ENCODE peak calls at places on chromosome 3, in five cellular contexts. One of them, this sample, is unnamed.

GRCh38 chr3:12224181-12225147 is 64.4 kb upstream of the PPARG start:
- DNase-seq in GM12891: no peak
- DNase-seq in body of pancreas: no peak
- DNase-seq in H54: no peak
- DNase-seq in A549: no peak
- DNase-seq in this sample: no peak

GRCh38 chr3:122993573-122993972 is 34.0 kb downstream of the SEMA5B start:
- DNase-seq in GM12891: no peak
- DNase-seq in body of pancreas: no peak
- DNase-seq in H54: no peak
- DNase-seq in A549: no peak
- DNase-seq in this sample: no peak

GRCh38 chr3:168250415-168250861 is 154.7 kb upstream of the GOLIM4 start:
- DNase-seq in GM12891: no peak
- DNase-seq in body of pancreas: no peak
- DNase-seq in H54: no peak
- DNase-seq in A549: no peak
- DNase-seq in this sample: no peak

GRCh38 chr3:71022552-71023335 is 560.8 kb downstream of the FOXP1 start:
- DNase-seq in GM12891: no peak
- DNase-seq in body of pancreas: no peak
- DNase-seq in H54: peak; percentile 5
- DNase-seq in A549: no peak
- DNase-seq in this sample: no peak

GRCh38 chr3:39408493-39409372 is 2.2 kb downstream of the RPSA start:
- DNase-seq in GM12891: no peak
- DNase-seq in body of pancreas: no peak
- DNase-seq in H54: no peak
- DNase-seq in A549: no peak
- DNase-seq in this sample: peak; percentile 39

GRCh38 chr3:134463676-134464611 is 21.8 kb downstream of the ANAPC13 start:
- DNase-seq in GM12891: no peak
- DNase-seq in body of pancreas: peak; percentile 55
- DNase-seq in H54: no peak
- DNase-seq in A549: no peak
- DNase-seq in this sample: no peak

GRCh38 chr3:30293621-30294240 is 312.7 kb upstream of the TGFBR2 start:
- DNase-seq in GM12891: no peak
- DNase-seq in body of pancreas: no peak
- DNase-seq in H54: no peak
- DNase-seq in A549: no peak
- DNase-seq in this sample: no peak

GRCh38 chr3:179973931-179974361 is 62.8 kb downstream of the PEX5L start:
- DNase-seq in GM12891: no peak
- DNase-seq in body of pancreas: no peak
- DNase-seq in H54: no peak
- DNase-seq in A549: no peak
- DNase-seq in this sample: no peak

GRCh38 chr3:12999147-13000140 is 73.8 kb downstream of the IQSEC1 start:
- DNase-seq in GM12891: no peak
- DNase-seq in body of pancreas: peak; percentile 48
- DNase-seq in H54: no peak
- DNase-seq in A549: no peak
- DNase-seq in this sample: peak; percentile 80

GRCh38 chr3:7707192-7707591 is 794.4 kb upstream of the LMCD1 start:
- DNase-seq in GM12891: no peak
- DNase-seq in body of pancreas: no peak
- DNase-seq in H54: no peak
- DNase-seq in A549: no peak
- DNase-seq in this sample: no peak

GRCh38 chr3:30681276-30682211 is 75.1 kb downstream of the TGFBR2 start:
- DNase-seq in GM12891: no peak
- DNase-seq in body of pancreas: peak; percentile 32
- DNase-seq in H54: no peak
- DNase-seq in A549: no peak
- DNase-seq in this sample: no peak

GRCh38 chr3:83039422-83039821 is 1278.0 kb upstream of the GBE1 start:
- DNase-seq in GM12891: no peak
- DNase-seq in body of pancreas: no peak
- DNase-seq in H54: no peak
- DNase-seq in A549: no peak
- DNase-seq in this sample: no peak

GRCh38 chr3:194162070-194162678 is 26.2 kb downstream of the HES1 start:
- DNase-seq in GM12891: no peak
- DNase-seq in body of pancreas: no peak
- DNase-seq in H54: no peak
- DNase-seq in A549: no peak
- DNase-seq in this sample: no peak

GRCh38 chr3:71582612-71583568 is 638 bp downstream of the FOXP1 start:
- DNase-seq in GM12891: no peak
- DNase-seq in body of pancreas: peak; percentile 76
- DNase-seq in H54: peak; percentile 22
- DNase-seq in A549: no peak
- DNase-seq in this sample: peak; percentile 85

GRCh38 chr3:62186967-62187366 is 186.4 kb downstream of the FEZF2 start:
- DNase-seq in GM12891: no peak
- DNase-seq in body of pancreas: no peak
- DNase-seq in H54: no peak
- DNase-seq in A549: peak; percentile 6
- DNase-seq in this sample: no peak

DNA sequence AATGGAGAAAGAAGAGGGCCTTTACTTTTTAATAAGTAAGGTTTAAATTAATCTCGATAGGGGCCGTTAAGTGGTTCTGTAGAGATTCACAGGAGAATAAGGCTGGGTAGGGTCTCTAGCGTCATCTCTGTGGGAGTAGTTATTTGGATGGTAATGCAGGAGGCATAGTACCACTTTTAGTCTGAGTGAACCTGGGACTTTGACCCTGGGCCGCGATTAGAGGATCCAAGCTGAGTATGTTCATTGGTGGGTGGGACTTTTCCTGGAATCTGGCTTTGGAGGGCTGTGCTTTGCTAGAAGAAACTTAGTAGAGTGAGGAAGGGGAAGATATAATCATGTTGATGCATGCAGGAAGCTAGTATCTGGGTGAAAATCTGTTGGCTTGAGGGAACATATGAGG is 4.0 kb downstream of the LPP start:
- DNase-seq in GM12891: no peak
- DNase-seq in body of pancreas: no peak
- DNase-seq in H54: no peak
- DNase-seq in A549: no peak
- DNase-seq in this sample: no peak
- TF ChIP-seq POLR2A in GM12891: no peak
- TF ChIP-seq POLR2A in body of pancreas: no peak
- TF ChIP-seq POLR2A in H54: no peak
- TF ChIP-seq POLR2A in A549: no peak
- TF ChIP-seq POLR2A in this sample: no peak

GRCh38 chr3:22916933-22917332 is 286.2 kb upstream of the UBE2E2 start:
- DNase-seq in GM12891: no peak
- DNase-seq in body of pancreas: no peak
- DNase-seq in H54: no peak
- DNase-seq in A549: no peak
- DNase-seq in this sample: no peak
- TF ChIP-seq POLR2A in GM12891: no peak
- TF ChIP-seq POLR2A in body of pancreas: no peak
- TF ChIP-seq POLR2A in H54: no peak
- TF ChIP-seq POLR2A in A549: no peak
- TF ChIP-seq POLR2A in this sample: no peak

GRCh38 chr3:40505599-40506462 is at the start of gene ZNF620:
- DNase-seq in GM12891: peak; percentile 32
- DNase-seq in body of pancreas: peak; percentile 91
- DNase-seq in H54: peak; percentile 34
- DNase-seq in A549: peak; percentile 62
- DNase-seq in this sample: peak; percentile 74
- TF ChIP-seq POLR2A in GM12891: no peak
- TF ChIP-seq POLR2A in body of pancreas: peak; percentile 66
- TF ChIP-seq POLR2A in H54: no peak
- TF ChIP-seq POLR2A in A549: peak; percentile 32
- TF ChIP-seq POLR2A in this sample: peak; percentile 71

DNA sequence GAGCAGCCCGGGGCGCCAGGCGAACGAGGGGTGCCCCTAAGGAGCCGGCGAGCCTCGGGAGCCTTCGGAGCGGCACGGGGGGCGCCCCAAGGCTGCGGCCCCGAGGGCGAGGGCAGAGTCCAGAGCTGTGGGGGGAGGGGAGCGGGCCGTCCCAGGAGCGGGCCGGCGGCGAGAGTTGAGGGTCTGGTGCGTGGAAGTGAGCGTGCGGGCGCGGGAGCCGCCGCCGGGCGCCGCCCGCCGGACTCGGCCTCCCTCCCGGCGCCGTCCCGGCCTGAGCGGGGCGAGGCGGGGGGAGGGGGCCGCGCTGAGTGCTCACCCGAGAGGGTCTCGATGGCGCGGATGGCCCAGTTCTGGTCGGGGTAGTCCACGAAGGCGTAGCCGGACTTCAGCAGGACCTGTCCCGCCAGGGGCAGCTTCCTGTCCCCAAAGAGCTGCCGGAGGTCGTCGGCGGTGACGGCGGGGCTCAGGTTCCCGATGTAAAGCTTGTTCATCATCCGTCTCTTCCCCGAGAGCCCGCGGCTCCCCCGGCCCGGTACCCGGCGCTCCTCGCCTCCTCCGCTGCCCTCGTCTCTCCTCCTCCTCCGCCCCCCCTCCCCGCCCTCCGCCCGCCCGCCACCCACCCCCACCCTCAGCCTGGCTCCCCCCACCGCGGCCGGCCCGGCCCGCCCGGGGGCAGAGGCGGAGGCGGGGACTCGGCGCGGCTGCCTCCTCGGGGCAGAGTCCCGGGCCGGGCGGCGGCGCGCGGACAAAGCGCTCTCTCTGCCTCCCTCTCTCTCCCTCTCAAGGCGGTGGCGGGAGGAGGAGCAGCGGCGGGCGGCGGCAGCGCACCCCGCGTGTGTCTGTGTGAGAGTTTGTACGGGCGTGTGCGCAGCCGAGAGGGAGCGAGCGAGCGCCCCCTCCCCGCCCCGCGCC is at the start of gene IGF2BP2:
- DNase-seq in GM12891: peak; percentile 57
- DNase-seq in body of pancreas: peak; percentile 73
- DNase-seq in H54: peak; percentile 80
- DNase-seq in A549: peak; percentile 29
- DNase-seq in this sample: peak; percentile 87
- TF ChIP-seq POLR2A in GM12891: no peak
- TF ChIP-seq POLR2A in body of pancreas: peak; percentile 37
- TF ChIP-seq POLR2A in H54: peak; percentile 92
- TF ChIP-seq POLR2A in A549: peak; percentile 63
- TF ChIP-seq POLR2A in this sample: peak; percentile 54

DNA sequence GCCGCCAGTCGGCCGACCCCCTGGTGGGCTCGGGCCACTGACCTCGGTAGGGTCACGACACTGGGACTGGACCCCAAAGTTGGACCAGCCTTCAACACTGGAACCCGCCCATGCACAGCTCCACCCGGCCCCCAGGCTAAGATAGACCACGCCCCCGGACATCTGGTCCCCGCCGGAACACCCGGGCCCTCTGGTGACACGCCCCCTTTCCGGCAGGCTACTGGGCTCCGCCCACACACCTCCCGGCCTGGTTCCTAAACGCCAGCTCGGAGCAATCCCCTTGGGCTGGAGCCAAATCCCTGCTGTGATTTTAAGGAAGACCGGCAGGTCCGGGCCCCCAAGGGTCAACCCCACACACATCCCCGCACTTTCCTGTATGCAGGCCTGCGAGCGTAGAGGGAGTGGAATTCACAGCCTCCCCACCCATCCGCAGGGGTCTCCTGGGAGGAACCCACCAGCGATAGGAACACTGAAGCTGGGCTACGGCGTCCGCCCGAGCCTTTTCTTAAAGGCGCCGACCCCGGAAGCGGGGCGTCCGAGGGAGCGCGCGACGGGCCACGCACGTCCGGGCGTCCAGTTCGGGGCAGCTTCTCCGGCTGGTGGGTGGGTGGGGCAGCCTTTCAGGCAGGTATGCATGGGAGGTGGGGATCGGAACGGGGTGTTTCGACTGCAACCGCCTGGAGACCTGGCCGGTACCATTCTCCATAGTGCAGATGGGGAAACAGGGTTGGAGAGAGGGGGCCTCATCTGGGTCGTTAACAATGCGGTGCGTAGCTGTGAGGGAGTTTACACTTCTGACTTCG is at the start of gene HEMK1:
- DNase-seq in GM12891: peak; percentile 99
- DNase-seq in body of pancreas: peak; percentile 99
- DNase-seq in H54: peak; percentile 98
- DNase-seq in A549: peak; percentile 95
- DNase-seq in this sample: peak; percentile 93
- TF ChIP-seq POLR2A in GM12891: peak; percentile 70
- TF ChIP-seq POLR2A in body of pancreas: no peak
- TF ChIP-seq POLR2A in H54: peak; percentile 75
- TF ChIP-seq POLR2A in A549: peak; percentile 23
- TF ChIP-seq POLR2A in this sample: peak; percentile 68

GRCh38 chr3:49017646-49017977 is 768 bp downstream of the DALRD3 start:
- DNase-seq in GM12891: no peak
- DNase-seq in body of pancreas: no peak
- DNase-seq in H54: no peak
- DNase-seq in A549: no peak
- DNase-seq in this sample: peak; percentile 57
- TF ChIP-seq POLR2A in GM12891: no peak
- TF ChIP-seq POLR2A in body of pancreas: no peak
- TF ChIP-seq POLR2A in H54: no peak
- TF ChIP-seq POLR2A in A549: no peak
- TF ChIP-seq POLR2A in this sample: no peak

GRCh38 chr3:128479558-128480086 is 12.9 kb upstream of the DNAJB8 start:
- DNase-seq in GM12891: no peak
- DNase-seq in body of pancreas: no peak
- DNase-seq in H54: no peak
- DNase-seq in A549: no peak
- DNase-seq in this sample: no peak

GRCh38 chr3:128480278-128480677 is 12.7 kb downstream of the GATA2 start:
- DNase-seq in GM12891: no peak
- DNase-seq in body of pancreas: no peak
- DNase-seq in H54: no peak
- DNase-seq in A549: no peak
- DNase-seq in this sample: no peak

GRCh38 chr3:128481438-128481942 is 11.5 kb downstream of the GATA2 start:
- DNase-seq in GM12891: no peak
- DNase-seq in body of pancreas: no peak
- DNase-seq in H54: no peak
- DNase-seq in A549: no peak
- DNase-seq in this sample: no peak

GRCh38 chr3:128482175-128482856 is 10.7 kb downstream of the GATA2 start:
- DNase-seq in GM12891: no peak
- DNase-seq in body of pancreas: no peak
- DNase-seq in H54: no peak
- DNase-seq in A549: no peak
- DNase-seq in this sample: no peak

DNA sequence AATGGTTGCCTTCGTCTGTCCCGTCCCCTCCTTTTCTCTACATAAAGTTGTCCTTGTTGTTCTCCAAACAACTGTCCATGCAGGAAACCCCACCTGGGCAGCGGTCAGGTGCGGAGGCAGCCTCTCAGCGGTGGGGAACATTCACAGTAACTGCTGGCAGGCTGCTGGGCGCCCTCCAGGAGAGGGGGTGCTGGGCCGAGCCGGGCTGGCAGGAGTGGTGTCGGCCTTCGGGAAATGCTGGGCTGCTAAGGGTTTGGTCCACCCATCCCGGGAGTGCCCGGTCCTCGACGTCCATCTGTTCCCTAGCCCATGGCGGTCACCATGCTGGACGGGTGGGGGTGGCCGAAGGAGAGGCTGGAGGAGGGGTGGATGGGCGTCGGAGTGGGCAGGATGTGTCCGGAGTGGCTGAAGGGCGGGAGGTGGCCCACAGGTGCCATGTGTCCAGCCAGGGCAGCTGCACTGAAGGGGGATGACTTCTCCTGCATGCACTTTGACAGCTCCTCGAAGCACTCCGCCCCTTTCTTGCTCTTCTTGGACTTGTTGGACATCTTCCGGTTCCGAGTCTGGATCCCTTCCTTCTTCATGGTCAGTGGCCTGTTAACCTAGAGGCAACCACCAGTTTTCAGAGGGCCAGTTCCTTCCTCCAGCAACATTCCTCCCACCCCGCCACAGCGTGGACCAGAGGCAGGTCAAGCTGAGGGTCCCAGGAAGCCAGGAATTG is 12.1 kb downstream of the GATA2 start:
- DNase-seq in GM12891: no peak
- DNase-seq in body of pancreas: no peak
- DNase-seq in H54: no peak
- DNase-seq in A549: no peak
- DNase-seq in this sample: no peak
- TF ChIP-seq POLR2A in GM12891: no peak
- TF ChIP-seq POLR2A in body of pancreas: no peak
- TF ChIP-seq POLR2A in H54: no peak
- TF ChIP-seq POLR2A in A549: no peak
- TF ChIP-seq POLR2A in this sample: no peak